ENCODE peak calls at places on chromosomes 7 and 10, in four cellular contexts. One of them, this sample, is unnamed.

GRCh38 chr7:83105948-83106347 is 56.7 kb downstream of the PCLO start:
- DNase-seq in GM12878: no peak
- DNase-seq in K562: no peak
- DNase-seq in GM12891: no peak
- DNase-seq in this sample: no peak

GRCh38 chr7:91164531-91164930 is 99.7 kb upstream of the FZD1 start:
- DNase-seq in GM12878: no peak
- DNase-seq in GM12891: no peak
- DNase-seq in K562: no peak
- DNase-seq in this sample: no peak

GRCh38 chr7:71419546-71420337 is 287.8 kb downstream of the GALNT17 start:
- DNase-seq in GM12878: no peak
- DNase-seq in GM12891: no peak
- DNase-seq in K562: no peak
- DNase-seq in this sample: no peak

GRCh38 chr7:114786455-114786854 is 135.4 kb upstream of the MDFIC start:
- DNase-seq in GM12878: no peak
- DNase-seq in K562: no peak
- DNase-seq in GM12891: no peak
- DNase-seq in this sample: no peak

GRCh38 chr10:60394444-60394843 is 4.8 kb upstream of the ANK3 start:
- DNase-seq in GM12891: no peak
- DNase-seq in GM12878: no peak
- DNase-seq in K562: no peak
- DNase-seq in this sample: no peak

GRCh38 chr7:149855368-149856305 is 17.5 kb downstream of the ZNF862 start:
- DNase-seq in GM12891: no peak
- DNase-seq in K562: peak; percentile 73
- DNase-seq in GM12878: no peak
- DNase-seq in this sample: no peak

GRCh38 chr7:37448057-37448636 is 517 bp downstream of the ELMO1 start:
- DNase-seq in K562: no peak
- DNase-seq in GM12878: no peak
- DNase-seq in GM12891: peak; percentile 36
- DNase-seq in this sample: peak; percentile 51

GRCh38 chr7:157614457-157615020 is 277.7 kb downstream of the DNAJB6 start:
- DNase-seq in GM12891: no peak
- DNase-seq in GM12878: no peak
- DNase-seq in K562: no peak
- DNase-seq in this sample: no peak

GRCh38 chr7:32179567-32179966 is 109.4 kb upstream of the PDE1C start:
- DNase-seq in K562: no peak
- DNase-seq in GM12891: no peak
- DNase-seq in GM12878: no peak
- DNase-seq in this sample: no peak

GRCh38 chr10:122295423-122295947 is 24.4 kb downstream of the BTBD16 start:
- DNase-seq in GM12878: no peak
- DNase-seq in K562: no peak
- DNase-seq in GM12891: no peak
- DNase-seq in this sample: no peak

GRCh38 chr7:20219446-20220292 is 2.5 kb upstream of the MACC1 start:
- DNase-seq in GM12878: peak; percentile 99
- DNase-seq in K562: peak; percentile 85
- DNase-seq in GM12891: no peak
- DNase-seq in this sample: peak; percentile 95

GRCh38 chr10:63267414-63268138 is 134.4 kb downstream of the NRBF2 start:
- DNase-seq in K562: peak; percentile 42
- DNase-seq in GM12891: no peak
- DNase-seq in GM12878: no peak
- DNase-seq in this sample: peak; percentile 34

GRCh38 chr7:94056796-94057207 is 52.6 kb upstream of the BET1 start:
- DNase-seq in GM12891: no peak
- DNase-seq in GM12878: no peak
- DNase-seq in K562: no peak
- DNase-seq in this sample: peak; percentile 81

GRCh38 chr7:127337581-127337980 is 54.9 kb downstream of the ZNF800 start:
- DNase-seq in GM12878: no peak
- DNase-seq in GM12891: no peak
- DNase-seq in K562: no peak
- DNase-seq in this sample: no peak

GRCh38 chr7:142384508-142384922 is 126.7 kb upstream of the PRSS58 start:
- DNase-seq in GM12891: no peak
- DNase-seq in GM12878: no peak
- DNase-seq in K562: no peak
- DNase-seq in this sample: peak; percentile 85

GRCh38 chr10:15238553-15239335 is 70.3 kb upstream of the NMT2 start:
- DNase-seq in GM12878: no peak
- DNase-seq in K562: no peak
- DNase-seq in GM12891: no peak
- DNase-seq in this sample: no peak

DNA sequence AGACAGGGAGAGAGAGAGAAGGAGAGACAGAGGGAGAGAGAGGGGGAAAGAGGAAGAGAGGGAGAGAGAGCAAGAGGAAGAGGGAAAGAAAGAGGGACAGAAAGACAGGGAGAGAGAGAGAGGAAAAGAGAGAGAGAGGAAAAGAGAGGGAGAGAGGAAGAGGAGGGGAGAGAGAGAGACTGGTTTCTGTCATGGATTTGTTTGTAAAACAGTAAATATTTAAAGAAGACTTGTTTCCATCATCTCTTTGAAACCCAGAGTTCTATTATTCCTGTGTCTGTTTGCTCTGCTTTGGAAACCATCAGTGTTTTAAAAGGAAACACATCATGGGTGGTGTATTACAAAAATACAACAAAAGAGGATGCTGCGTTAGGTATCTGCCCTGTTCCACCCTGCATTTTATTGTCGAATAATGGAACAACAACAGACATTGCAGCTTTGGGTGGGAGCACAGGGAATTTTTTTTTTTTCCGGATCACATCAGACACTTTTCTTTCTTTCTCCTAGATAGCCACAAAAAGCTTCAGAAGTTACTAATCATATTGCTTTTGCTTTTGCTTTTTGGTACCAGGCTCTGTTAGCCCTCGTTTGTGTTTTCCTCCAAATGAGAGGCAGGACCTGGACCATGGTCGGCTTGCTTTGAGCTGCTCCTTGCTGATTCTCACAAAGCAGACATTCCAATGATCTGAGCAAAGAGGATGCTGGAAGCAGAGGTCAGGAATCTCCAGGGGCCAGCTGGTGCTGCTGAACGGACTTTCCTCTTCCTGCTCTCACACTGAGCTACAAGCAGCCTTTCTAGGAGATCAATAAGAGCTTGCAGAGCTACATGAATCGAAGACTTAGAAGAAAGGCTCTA is 150.9 kb upstream of the RSU1 start:
- DNase-seq in K562: no peak
- DNase-seq in GM12878: no peak
- DNase-seq in GM12891: no peak
- DNase-seq in this sample: no peak
- TF ChIP-seq SPI1 in K562: no peak
- TF ChIP-seq SPI1 in GM12878: no peak
- TF ChIP-seq SPI1 in GM12891: no peak
- TF ChIP-seq SPI1 in this sample: no peak

DNA sequence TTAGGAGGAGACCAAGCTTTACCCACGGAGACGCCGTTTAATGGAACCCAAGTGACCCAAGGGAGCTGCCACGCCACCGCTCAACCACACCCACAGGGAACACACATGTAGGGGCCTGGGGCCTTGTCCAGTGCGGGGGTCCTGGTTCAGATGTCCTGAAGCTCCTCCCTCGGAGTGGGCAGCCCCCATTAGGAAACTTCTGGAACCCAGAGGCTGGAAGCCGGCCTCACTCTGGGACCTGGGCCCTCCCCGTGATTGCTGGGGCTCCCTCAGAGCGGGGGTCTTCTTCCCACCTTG is 9.4 kb downstream of the CYP2W1 start:
- DNase-seq in K562: no peak
- DNase-seq in GM12891: no peak
- DNase-seq in GM12878: no peak
- DNase-seq in this sample: no peak
- TF ChIP-seq SPI1 in K562: no peak
- TF ChIP-seq SPI1 in GM12891: no peak
- TF ChIP-seq SPI1 in GM12878: no peak
- TF ChIP-seq SPI1 in this sample: no peak

GRCh38 chr7:28939844-28940243 is 18.3 kb downstream of the TRIL start:
- DNase-seq in GM12891: no peak
- DNase-seq in GM12878: no peak
- DNase-seq in K562: no peak
- DNase-seq in this sample: no peak

GRCh38 chr7:28937593-28937992 is 20.5 kb downstream of the TRIL start:
- DNase-seq in GM12891: no peak
- DNase-seq in K562: no peak
- DNase-seq in GM12878: no peak
- DNase-seq in this sample: no peak

GRCh38 chr7:28940741-28941385 is 17.3 kb downstream of the TRIL start:
- DNase-seq in GM12878: no peak
- DNase-seq in GM12891: no peak
- DNase-seq in K562: no peak
- DNase-seq in this sample: no peak

GRCh38 chr7:28937103-28937502 is 21.0 kb downstream of the TRIL start:
- DNase-seq in GM12891: no peak
- DNase-seq in GM12878: no peak
- DNase-seq in K562: no peak
- DNase-seq in this sample: no peak

DNA sequence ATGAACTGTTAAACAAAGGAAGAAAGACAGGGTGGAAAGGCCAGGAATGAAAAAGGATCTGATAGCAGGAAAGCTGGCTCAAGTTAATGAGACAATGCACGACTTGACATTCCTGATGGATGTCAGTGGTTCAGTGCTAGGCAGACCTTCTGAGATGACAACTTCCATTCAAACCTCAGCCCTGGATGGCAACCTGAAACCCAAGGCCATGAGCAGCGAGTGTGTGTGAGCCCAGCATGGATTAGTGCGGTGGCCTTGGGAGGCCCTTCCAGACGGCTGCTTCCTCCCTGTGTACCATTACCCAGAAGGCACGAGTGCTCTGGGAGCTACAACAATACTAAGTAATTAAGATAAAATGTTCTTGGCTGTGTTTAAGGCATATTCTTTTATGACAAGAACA is 18.8 kb downstream of the TRIL start:
- DNase-seq in K562: no peak
- DNase-seq in GM12878: no peak
- DNase-seq in GM12891: no peak
- DNase-seq in this sample: no peak
- TF ChIP-seq SPI1 in K562: no peak
- TF ChIP-seq SPI1 in GM12878: no peak
- TF ChIP-seq SPI1 in GM12891: no peak
- TF ChIP-seq SPI1 in this sample: no peak

DNA sequence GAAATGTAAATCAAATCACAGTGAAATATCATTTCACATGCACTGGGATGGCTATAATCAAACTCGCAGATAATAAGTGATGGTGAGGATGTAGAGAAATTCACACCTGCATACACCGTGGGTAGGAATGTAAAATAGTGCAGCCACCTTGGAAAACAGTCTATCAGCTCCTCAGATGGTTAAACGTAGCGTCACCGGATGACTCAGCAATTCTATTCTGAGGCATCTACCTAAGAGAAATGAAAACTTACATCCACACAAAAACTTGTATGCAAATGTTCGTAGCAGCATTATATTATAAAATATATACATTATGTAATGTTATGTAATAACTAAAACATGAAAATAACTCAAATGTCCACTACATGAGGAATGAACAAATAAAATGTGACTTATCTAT is 38.9 kb downstream of the SH3PXD2A start:
- DNase-seq in GM12878: no peak
- DNase-seq in GM12891: no peak
- DNase-seq in K562: no peak
- DNase-seq in this sample: no peak
- TF ChIP-seq SPI1 in GM12878: no peak
- TF ChIP-seq SPI1 in GM12891: no peak
- TF ChIP-seq SPI1 in K562: no peak
- TF ChIP-seq SPI1 in this sample: no peak

DNA sequence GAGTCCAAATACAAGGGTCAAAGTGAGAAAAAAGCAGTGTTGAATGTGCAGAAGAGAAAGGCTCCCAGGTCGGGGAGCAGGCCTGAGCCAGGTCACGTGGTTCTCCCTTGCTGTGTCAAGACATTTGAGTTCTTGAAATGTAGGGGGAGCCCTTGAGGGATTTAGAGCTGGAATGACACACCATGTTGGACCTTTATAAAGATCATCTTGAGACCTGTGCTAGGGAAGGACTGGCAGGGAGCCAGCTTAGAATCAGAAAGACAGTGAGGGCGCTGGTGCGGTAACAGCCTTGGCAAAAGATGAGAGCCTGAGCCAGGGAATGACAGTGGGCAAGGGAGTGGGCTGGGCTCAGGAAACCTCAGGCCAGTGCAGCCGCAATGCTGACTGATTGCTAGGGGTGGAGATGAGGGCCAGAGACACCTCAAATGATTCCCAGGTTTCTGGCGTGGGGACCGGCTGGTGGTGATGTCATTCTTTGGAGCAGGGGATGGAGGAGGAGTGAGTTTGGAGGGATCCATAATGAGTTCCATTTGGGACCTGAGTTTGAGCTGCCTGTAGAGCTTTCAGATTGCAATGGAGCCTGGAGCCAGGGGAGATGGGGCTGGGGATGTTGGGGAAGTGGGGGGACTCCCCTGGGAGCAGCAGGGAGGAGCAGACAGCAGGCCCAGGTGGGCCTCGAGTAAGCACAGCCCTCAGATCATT is 120.2 kb downstream of the PTPN20 start:
- DNase-seq in GM12891: no peak
- DNase-seq in K562: peak; percentile 79
- DNase-seq in GM12878: no peak
- DNase-seq in this sample: no peak
- TF ChIP-seq SPI1 in GM12891: no peak
- TF ChIP-seq SPI1 in K562: no peak
- TF ChIP-seq SPI1 in GM12878: no peak
- TF ChIP-seq SPI1 in this sample: no peak

This sample was measured in HL-60.